ENCODE peak calls at places on chromosomes 13 and 19, in seven cellular contexts. V is tibial artery; Y is transverse colon; R is CD4-positive, alpha-beta memory T cell; P is PC-9; H is uterus; D is CD8-positive, alpha-beta T cell. Z is an unnamed sample.

GRCh38 chr13:62875118-62875640 is 1459.5 kb upstream of the PCDH20 start:
- DNase-seq in H (no peak), R (no peak), P (no peak), V (no peak), Y (no peak), D (no peak), Z (no peak)

GRCh38 chr13:110965038-110965754 is 50.3 kb upstream of the ANKRD10 start:
- DNase-seq in H (no peak), D (no peak), P (peak; percentile 50), Y (no peak), V (no peak), R (no peak), Z (peak; percentile 86)

GRCh38 chr19:35994868-35995654 is at the start of gene SDHAF1:
- DNase-seq in D (peak; percentile 90), Y (peak; percentile 98), H (peak; percentile 97), R (peak; percentile 87), V (peak; percentile 96), P (peak; percentile 93), Z (peak; percentile 61)

GRCh38 chr13:34591163-34591562 is 350.9 kb upstream of the NBEA start:
- DNase-seq in R (no peak), D (no peak), P (no peak), V (no peak), H (no peak), Y (no peak), Z (no peak)

GRCh38 chr19:28914173-28914572 is 298.8 kb downstream of the UQCRFS1 start:
- DNase-seq in V (no peak), H (no peak), P (no peak), D (no peak), R (no peak), Y (no peak), Z (no peak)

GRCh38 chr13:43411741-43412140 is 375.0 kb downstream of the ENOX1 start:
- DNase-seq in V (no peak), Y (peak; percentile 19), R (no peak), H (peak; percentile 47), D (no peak), P (no peak), Z (no peak)

GRCh38 chr19:19275166-19275565 is 2.1 kb upstream of the TM6SF2 start:
- DNase-seq in P (no peak), H (no peak), Y (no peak), R (no peak), D (no peak), V (no peak), Z (no peak)

GRCh38 chr19:10009714-10010224 is 535 bp downstream of the COL5A3 start:
- DNase-seq in R (no peak), H (no peak), V (no peak), D (no peak), Y (no peak), P (no peak), Z (no peak)

GRCh38 chr13:55654243-55654642 is 1486.5 kb upstream of the PRR20A start:
- DNase-seq in P (no peak), H (no peak), R (no peak), D (no peak), Y (no peak), V (no peak), Z (no peak)

GRCh38 chr13:102690883-102691282 is 4.0 kb downstream of the METTL21C start:
- DNase-seq in Y (no peak), H (no peak), D (no peak), P (no peak), R (no peak), V (no peak), Z (no peak)

GRCh38 chr13:46267166-46267565 is 55.4 kb downstream of the LRRC63 start:
- DNase-seq in D (no peak), R (no peak), Y (no peak), H (no peak), V (no peak), P (no peak), Z (peak; percentile 14)

GRCh38 chr19:305240-306150 is 14.3 kb upstream of the PLPP2 start:
- DNase-seq in H (no peak), R (no peak), D (no peak), Y (no peak), P (no peak), V (no peak), Z (no peak)

GRCh38 chr13:39311619-39312018 is 273.4 kb downstream of the NHLRC3 start:
- DNase-seq in V (no peak), H (no peak), R (no peak), Y (no peak), D (no peak), P (peak; percentile 1), Z (peak; percentile 13)

GRCh38 chr13:53151692-53152421 is 123.2 kb downstream of the OLFM4 start:
- DNase-seq in Y (peak; percentile 44), H (no peak), P (peak; percentile 14), R (no peak), D (peak; percentile 20), V (peak; percentile 47), Z (no peak)

GRCh38 chr19:10020851-10021250 is 7.6 kb downstream of the RDH8 start:
- DNase-seq in R (no peak), Y (no peak), P (no peak), V (no peak), D (no peak), H (no peak), Z (no peak)

GRCh38 chr19:49881672-49882394 is 4.3 kb downstream of the TBC1D17 start:
- DNase-seq in Y (no peak), R (no peak), D (no peak), V (no peak), H (peak; percentile 14), P (no peak), Z (no peak)

GRCh38 chr13:21771075-21771474 is 100.2 kb downstream of the FGF9 start:
- DNase-seq in V (no peak), R (no peak), D (no peak), P (no peak), Y (no peak), H (no peak), Z (no peak)

GRCh38 chr13:41561179-41561578 is 103.8 kb downstream of the RGCC start:
- DNase-seq in V (no peak), P (no peak), R (no peak), D (no peak), Y (no peak), H (no peak), Z (no peak)

GRCh38 chr13:101751488-101751887 is 299.0 kb downstream of the ITGBL1 start:
- DNase-seq in P (peak; percentile 38), Y (no peak), D (no peak), R (no peak), H (no peak), V (no peak), Z (peak; percentile 63)

GRCh38 chr19:49560358-49560900 is 19.9 kb downstream of the NOSIP start:
- DNase-seq in V (peak; percentile 46), P (no peak), D (peak; percentile 58), R (peak; percentile 48), Y (peak; percentile 49), H (no peak), Z (no peak)

GRCh38 chr13:98752111-98752941 is at the start of gene SLC15A1:
- DNase-seq in Y (peak; percentile 47), H (no peak), R (no peak), D (no peak), V (no peak), P (no peak), Z (no peak)

DNA sequence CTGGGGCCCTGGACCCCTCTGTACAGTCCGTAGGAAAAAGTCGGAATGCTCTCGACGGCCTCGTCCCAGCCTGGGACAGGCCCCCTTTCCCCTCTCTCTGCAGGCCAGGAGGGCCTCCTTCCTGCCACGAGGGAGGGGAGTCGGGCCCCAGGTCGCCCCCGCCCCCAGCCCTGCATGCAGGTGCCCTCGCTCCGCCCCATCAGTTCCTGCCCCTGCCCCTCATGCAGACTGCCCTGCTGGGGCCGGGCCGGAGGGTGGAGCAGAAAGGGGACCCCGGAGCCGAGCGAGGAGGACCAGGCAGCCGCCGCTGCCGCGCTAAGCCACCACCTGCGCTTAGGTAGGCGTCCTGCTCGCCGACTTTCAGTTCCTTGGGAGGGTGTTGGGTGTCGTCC is 7.3 kb downstream of the LYL1 start:
- DNase-seq in H (no peak), V (no peak), Y (no peak), D (peak; percentile 39), R (no peak), P (no peak), Z (no peak)
- H3K27me3 ChIP-seq in H (no peaks in the 10 kb centered on the region), V (no peaks in the 10 kb centered on the region), Y (no peaks in the 10 kb centered on the region), D (peaks cover 16% of the 10 kb centered on the region), R (peaks cover 15% of the 10 kb centered on the region), P (no peaks in the 10 kb centered on the region), Z (peaks cover 13% of the 10 kb centered on the region)

GRCh38 chr19:18230941-18231734 is 4.9 kb upstream of the PDE4C start:
- DNase-seq in Y (no peak), P (no peak), H (no peak), D (no peak), V (no peak), R (no peak), Z (no peak)

GRCh38 chr19:18233224-18233825 is 7.1 kb upstream of the PDE4C start:
- DNase-seq in V (no peak), D (peak; percentile 56), P (peak; percentile 62), H (peak; percentile 31), Y (peak; percentile 38), R (peak; percentile 43), Z (no peak)

GRCh38 chr19:18234194-18234593 is 8.0 kb upstream of the PDE4C start:
- DNase-seq in H (no peak), Y (no peak), V (no peak), R (no peak), D (no peak), P (no peak), Z (no peak)

GRCh38 chr19:18231775-18232174 is 5.5 kb upstream of the PDE4C start:
- DNase-seq in H (no peak), D (no peak), Y (no peak), R (no peak), P (no peak), V (no peak), Z (no peak)

GRCh38 chr19:18232540-18233223 is 6.4 kb upstream of the PDE4C start:
- DNase-seq in D (no peak), P (no peak), V (no peak), R (no peak), H (no peak), Y (no peak), Z (no peak)
- H3K27ac ChIP-seq in D (no peak overlapping the region), P (no peak overlapping the region), V (no peak overlapping the region), R (no peak overlapping the region), H (no peak overlapping the region), Y (no peak overlapping the region), Z (no peak overlapping the region)

GRCh38 chr13:49641810-49642291 is 13.5 kb downstream of the ARL11 start:
- DNase-seq in P (peak; percentile 46), H (no peak), R (no peak), V (peak; percentile 71), Y (peak; percentile 33), D (no peak), Z (peak; percentile 88)
- H3K27me3 ChIP-seq in P (no peaks in the 10 kb centered on the region), H (no peaks in the 10 kb centered on the region), R (no peaks in the 10 kb centered on the region), V (no peaks in the 10 kb centered on the region), Y (no peaks in the 10 kb centered on the region), D (no peaks in the 10 kb centered on the region), Z (no peaks in the 10 kb centered on the region)

GRCh38 chr13:26019241-26019640 is 32.6 kb downstream of the SHISA2 start:
- DNase-seq in H (no peak), R (no peak), D (no peak), V (no peak), P (no peak), Y (no peak), Z (no peak)

GRCh38 chr13:26019881-26020535 is 31.8 kb downstream of the SHISA2 start:
- DNase-seq in P (no peak), R (no peak), D (no peak), H (no peak), Y (no peak), V (no peak), Z (peak; percentile 64)

GRCh38 chr13:26021516-26021915 is 30.3 kb downstream of the SHISA2 start:
- DNase-seq in V (no peak), R (no peak), P (no peak), D (no peak), H (no peak), Y (no peak), Z (peak; percentile 83)

GRCh38 chr13:26021956-26022355 is 29.9 kb downstream of the SHISA2 start:
- DNase-seq in H (no peak), Y (no peak), R (no peak), P (no peak), V (no peak), D (no peak), Z (no peak)

GRCh38 chr13:26020536-26021290 is 31.1 kb downstream of the SHISA2 start:
- DNase-seq in Y (no peak), D (no peak), V (no peak), R (no peak), H (no peak), P (no peak), Z (no peak)
- H3K27ac ChIP-seq in Y (no peak overlapping the region), D (no peak overlapping the region), V (no peak overlapping the region), R (no peak overlapping the region), H (no peak overlapping the region), P (peak overlapping the region; percentile 3), Z (no peak overlapping the region)

Z was measured in foreskin keratinocyte.